ENCODE peak calls at places on chromosomes 5 and 9, in six cellular contexts. Y is A549, U is transverse colon, H is tibial nerve, B is right lobe of liver, M is prostate gland. D is an unnamed sample.

GRCh38 chr9:14366071-14366470 is 52.1 kb upstream of the NFIB start:
- DNase-seq in Y (no peak), U (no peak), H (no peak), B (no peak), M (no peak), D (no peak)

GRCh38 chr5:22899341-22899740 is 46.2 kb upstream of the CDH12 start:
- DNase-seq in Y (no peak), U (no peak), H (no peak), B (no peak), M (no peak), D (no peak)

GRCh38 chr9:131887680-131888079 is 147.8 kb upstream of the RAPGEF1 start:
- DNase-seq in Y (no peak), U (no peak), H (no peak), B (no peak), M (no peak), D (no peak)

GRCh38 chr5:34660444-34660843 is 4.3 kb downstream of the RAI14 start:
- DNase-seq in Y (no peak), U (no peak), H (no peak), B (no peak), M (no peak), D (no peak)

GRCh38 chr5:152439791-152440190 is 34.7 kb upstream of the NMUR2 start:
- DNase-seq in Y (no peak), U (no peak), H (no peak), B (no peak), M (no peak), D (no peak)

GRCh38 chr9:98263080-98263479 is 7.6 kb upstream of the TBC1D2 start:
- DNase-seq in Y (no peak), U (no peak), H (no peak), B (no peak), M (no peak), D (no peak)

GRCh38 chr5:143826909-143827514 is 15.1 kb downstream of the HMHB1 start:
- DNase-seq in Y (peak), U (no peak), H (no peak), B (no peak), M (no peak), D (peak)

GRCh38 chr5:142324377-142324870 is 397 bp downstream of the SPRY4 start:
- DNase-seq in Y (peak), U (no peak), H (no peak), B (peak), M (no peak), D (no peak)

GRCh38 chr9:32550046-32550608 is 2.0 kb upstream of the SMIM27 start:
- DNase-seq in Y (peak), U (no peak), H (no peak), B (no peak), M (no peak), D (no peak)

GRCh38 chr5:76473676-76474075 is 70.6 kb downstream of the IQGAP2 start:
- DNase-seq in Y (no peak), U (no peak), H (no peak), B (no peak), M (no peak), D (no peak)

GRCh38 chr5:157025093-157025698 is 33.7 kb downstream of the HAVCR1 start:
- DNase-seq in Y (no peak), U (peak), H (no peak), B (no peak), M (no peak), D (no peak)

GRCh38 chr9:11708899-11709298 is 984.3 kb upstream of the TYRP1 start:
- DNase-seq in Y (no peak), U (no peak), H (no peak), B (no peak), M (no peak), D (no peak)

GRCh38 chr5:81631124-81631523 is 119.8 kb downstream of the SSBP2 start:
- DNase-seq in Y (no peak), U (peak), H (no peak), B (no peak), M (no peak), D (no peak)

GRCh38 chr5:84403773-84404172 is 19.1 kb upstream of the EDIL3 start:
- DNase-seq in Y (no peak), U (no peak), H (no peak), B (no peak), M (no peak), D (no peak)

GRCh38 chr5:20023686-20024085 is 35.7 kb upstream of the CDH18 start:
- DNase-seq in Y (no peak), U (no peak), H (no peak), B (no peak), M (no peak), D (no peak)

GRCh38 chr9:75889577-75889976 is 896 bp upstream of the PCSK5 start:
- DNase-seq in Y (no peak), U (peak), H (no peak), B (no peak), M (no peak), D (no peak)

GRCh38 chr9:97038551-97038908 is 412 bp downstream of the CTSV start:
- DNase-seq in Y (no peak), U (no peak), H (no peak), B (no peak), M (no peak), D (no peak)

GRCh38 chr9:97041898-97042297 is 3.0 kb upstream of the CTSV start:
- DNase-seq in Y (no peak), U (peak), H (no peak), B (no peak), M (no peak), D (no peak)

GRCh38 chr9:97038909-97039781 is at the start of gene CTSV:
- DNase-seq in Y (peak), U (peak), H (peak), B (peak), M (peak), D (peak)
- TF ChIP-seq POLR2A in Y (peak), U (peak), H (peak), B (peak), M (peak), D (no peak)

GRCh38 chr9:127927457-127928231 is 2.9 kb downstream of the PIP5KL1 start:
- DNase-seq in Y (no peak), U (peak), H (no peak), B (no peak), M (peak), D (no peak)

GRCh38 chr9:127930298-127931091 is at the start of gene PIP5KL1:
- DNase-seq in Y (peak), U (peak), H (no peak), B (no peak), M (peak), D (peak)

GRCh38 chr9:127926961-127927456 is 3.6 kb downstream of the PIP5KL1 start:
- DNase-seq in Y (no peak), U (no peak), H (no peak), B (no peak), M (no peak), D (no peak)

GRCh38 chr9:127929044-127929979 is 1.3 kb downstream of the PIP5KL1 start:
- DNase-seq in Y (no peak), U (no peak), H (no peak), B (no peak), M (no peak), D (no peak)

DNA sequence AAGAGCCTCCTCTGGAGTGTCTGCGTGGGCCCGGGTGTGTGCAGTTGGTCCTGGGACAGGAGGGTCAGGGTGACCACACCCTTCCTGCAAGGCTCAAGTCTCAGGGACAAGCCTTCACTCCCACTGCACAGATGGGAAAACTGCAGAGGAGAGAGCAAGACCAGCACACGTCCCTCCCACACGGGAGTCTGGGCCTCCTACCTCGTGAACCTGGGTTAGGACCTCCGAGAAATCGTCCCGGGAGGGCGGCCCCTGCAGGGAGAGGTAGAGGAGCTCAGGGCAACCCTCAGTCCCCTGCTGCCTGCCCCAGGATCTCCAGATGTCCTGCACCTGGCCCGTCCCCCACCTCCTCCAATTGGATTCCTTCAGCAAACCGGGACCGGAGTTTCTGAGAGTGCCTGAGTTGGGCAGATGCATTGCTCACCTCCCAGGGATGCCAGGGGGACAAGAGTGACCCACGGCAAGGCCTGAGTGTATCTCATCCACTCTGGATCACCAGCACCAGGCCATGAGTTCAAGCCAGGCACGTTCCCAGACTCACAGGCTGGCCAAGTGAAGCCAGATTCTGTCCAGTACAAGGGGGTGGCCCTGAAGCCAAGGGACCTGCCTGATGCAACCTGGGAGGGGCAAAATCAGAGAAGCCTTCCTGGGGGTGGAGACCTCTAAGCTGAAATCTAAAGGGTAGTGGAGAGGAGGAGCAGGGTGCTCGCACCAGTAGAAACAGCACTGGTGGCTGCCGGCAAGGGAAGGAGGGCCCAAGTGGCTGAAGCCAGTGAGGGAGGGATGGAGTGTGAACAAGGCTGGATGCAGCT is 2.1 kb downstream of the PIP5KL1 start:
- DNase-seq in Y (no peak), U (no peak), H (no peak), B (no peak), M (no peak), D (no peak)
- TF ChIP-seq POLR2A in Y (no peak), U (no peak), H (no peak), B (no peak), M (no peak), D (no peak)

DNA sequence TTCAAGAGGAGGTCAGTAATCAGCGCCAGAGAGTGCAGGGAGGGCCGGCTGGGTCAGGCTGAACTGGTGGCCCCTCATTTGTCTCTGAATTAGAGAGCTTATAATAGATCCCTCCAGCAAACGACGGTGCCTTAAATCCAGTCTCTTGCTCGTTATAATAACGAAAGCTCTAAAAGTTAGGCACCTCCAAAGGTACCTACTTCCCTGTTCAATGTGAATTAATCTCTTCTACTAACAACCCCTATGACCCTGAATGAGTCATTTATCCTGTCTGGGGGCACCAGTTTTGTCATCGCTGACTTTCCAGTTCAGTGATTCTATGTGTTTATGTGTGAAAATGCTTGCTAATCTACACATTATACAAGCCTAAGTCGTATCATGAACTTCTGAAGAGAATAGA is 2.3 kb upstream of the ZSWIM6 start:
- DNase-seq in Y (peak), U (no peak), H (no peak), B (no peak), M (no peak), D (peak)
- TF ChIP-seq POLR2A in Y (no peak), U (no peak), H (no peak), B (no peak), M (no peak), D (no peak)

GRCh38 chr9:70011366-70011765 is 32.3 kb upstream of the MAMDC2 start:
- DNase-seq in Y (no peak), U (no peak), H (no peak), B (no peak), M (no peak), D (no peak)

GRCh38 chr9:70010015-70010414 is 33.6 kb upstream of the MAMDC2 start:
- DNase-seq in Y (no peak), U (no peak), H (no peak), B (no peak), M (no peak), D (no peak)

GRCh38 chr9:70012569-70012968 is 31.1 kb upstream of the MAMDC2 start:
- DNase-seq in Y (no peak), U (no peak), H (no peak), B (no peak), M (no peak), D (no peak)

GRCh38 chr9:70015099-70015498 is 28.5 kb upstream of the MAMDC2 start:
- DNase-seq in Y (no peak), U (no peak), H (no peak), B (no peak), M (no peak), D (no peak)

DNA sequence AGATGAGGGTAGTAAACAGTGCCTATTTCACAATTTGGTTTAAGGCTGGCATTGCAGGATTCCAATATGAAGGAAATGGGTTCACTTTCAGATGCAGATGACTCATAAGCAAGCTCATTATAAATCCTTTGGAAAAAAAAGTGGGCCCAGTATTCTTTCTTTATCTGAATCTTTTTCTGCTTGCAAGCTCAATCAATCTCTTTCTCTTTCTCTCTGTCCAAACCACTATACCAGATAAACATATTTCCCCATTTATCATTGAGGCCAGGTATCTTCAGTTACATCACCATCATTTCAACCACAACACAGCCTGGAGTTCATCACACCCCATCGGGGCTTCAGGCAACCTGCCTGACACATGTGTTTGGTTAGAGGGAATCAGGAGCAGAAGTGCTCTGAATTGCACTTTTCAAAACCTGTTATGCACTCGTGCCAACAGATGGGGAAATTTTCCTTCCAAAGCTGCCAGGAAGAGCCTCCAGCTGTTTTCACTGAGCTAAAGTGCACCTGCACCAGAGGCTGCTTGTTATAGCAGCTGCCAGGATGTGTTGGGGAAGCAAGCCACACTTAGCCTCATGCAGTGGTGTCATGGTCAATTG is 30.0 kb upstream of the MAMDC2 start:
- DNase-seq in Y (no peak), U (no peak), H (no peak), B (no peak), M (no peak), D (no peak)
- TF ChIP-seq POLR2A in Y (no peak), U (no peak), H (no peak), B (no peak), M (no peak), D (no peak)

GRCh38 chr5:1515921-1516571 is 7.7 kb downstream of the LPCAT1 start:
- DNase-seq in Y (peak), U (peak), H (peak), B (peak), M (no peak), D (no peak)
- TF ChIP-seq POLR2A in Y (no peak), U (no peak), H (no peak), B (no peak), M (no peak), D (no peak)

GRCh38 chr5:65721050-65721774 is 697 bp downstream of the SGTB start:
- DNase-seq in Y (peak), U (peak), H (peak), B (peak), M (peak), D (no peak)

GRCh38 chr5:65727491-65728156 is 5.6 kb downstream of the NLN start:
- DNase-seq in Y (no peak), U (no peak), H (no peak), B (no peak), M (no peak), D (no peak)

GRCh38 chr5:65722575-65723424 is 795 bp downstream of the NLN start:
- DNase-seq in Y (peak), U (no peak), H (no peak), B (peak), M (no peak), D (peak)

GRCh38 chr5:65718576-65719310 is 3.2 kb downstream of the SGTB start:
- DNase-seq in Y (no peak), U (no peak), H (no peak), B (no peak), M (no peak), D (no peak)

GRCh38 chr5:65721775-65722574 is at the start of the genes NLN and SGTB:
- DNase-seq in Y (peak), U (peak), H (peak), B (peak), M (peak), D (peak)
- TF ChIP-seq POLR2A in Y (peak), U (peak), H (peak), B (peak), M (peak), D (peak)

GRCh38 chr5:172659909-172660628 is 19.0 kb downstream of the NEURL1B start:
- DNase-seq in Y (no peak), U (peak), H (peak), B (peak), M (peak), D (no peak)
- TF ChIP-seq POLR2A in Y (no peak), U (peak), H (peak), B (peak), M (no peak), D (no peak)

DNA sequence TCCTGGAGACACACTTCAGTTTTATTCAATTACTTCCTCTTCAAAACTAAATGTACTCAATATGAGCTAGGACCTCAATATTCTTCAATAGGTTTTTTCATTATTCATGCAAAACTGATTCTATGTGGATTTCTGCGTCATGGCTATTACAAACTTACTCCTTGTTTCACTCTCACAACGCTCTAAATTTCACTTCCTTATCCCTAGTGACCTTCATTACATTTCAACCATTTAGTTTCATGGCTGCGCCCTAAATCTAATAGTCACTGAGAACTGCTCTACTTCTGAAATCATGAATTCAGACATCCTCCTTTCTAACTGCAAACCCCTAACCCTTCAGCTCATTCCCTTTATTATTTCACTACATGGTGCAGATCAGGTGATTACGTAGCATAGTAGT is 93.9 kb downstream of the SLC25A46 start:
- DNase-seq in Y (no peak), U (no peak), H (no peak), B (no peak), M (no peak), D (no peak)
- TF ChIP-seq POLR2A in Y (no peak), U (no peak), H (no peak), B (no peak), M (no peak), D (no peak)

D was measured in GM12892.